ENCODE peak calls at places on chromosomes 2 and 18, in four cellular contexts. T is heart right ventricle, S is fibroblast of lung, A is heart left ventricle. H is an unnamed sample.

GRCh38 chr2:219951111-219951510 is 323.7 kb downstream of the SLC4A3 start:
- DNase-seq in T (no peak), S (no peak), A (no peak), H (no peak)

GRCh38 chr2:18762667-18763066 is 173.3 kb upstream of the NT5C1B start:
- DNase-seq in T (no peak), S (no peak), A (no peak), H (peak)

GRCh38 chr2:218418717-218419458 is at the start of gene VIL1:
- DNase-seq in T (no peak), S (no peak), A (no peak), H (no peak)

GRCh38 chr18:76687271-76688006 is 134.9 kb upstream of the ZNF236 start:
- DNase-seq in T (no peak), S (no peak), A (no peak), H (no peak)

GRCh38 chr2:48364100-48364499 is 165.9 kb upstream of the STON1 start:
- DNase-seq in T (no peak), S (no peak), A (no peak), H (no peak)

GRCh38 chr2:100610381-100610831 is 47.6 kb downstream of the PDCL3 start:
- DNase-seq in T (peak), S (peak), A (peak), H (peak)

GRCh38 chr2:210459925-210460862 is 16.4 kb downstream of the LANCL1 start:
- DNase-seq in T (no peak), S (no peak), A (no peak), H (no peak)

GRCh38 chr2:224922142-224922727 is 120.0 kb downstream of the DOCK10 start:
- DNase-seq in T (no peak), S (no peak), A (no peak), H (no peak)

GRCh38 chr2:133541797-133542196 is 26.5 kb downstream of the NCKAP5 start:
- DNase-seq in T (no peak), S (no peak), A (no peak), H (no peak)

GRCh38 chr2:57291209-57291608 is 755.4 kb upstream of the VRK2 start:
- DNase-seq in T (no peak), S (no peak), A (no peak), H (no peak)

GRCh38 chr2:240593703-240594451 is 7.3 kb downstream of the CAPN10 start:
- DNase-seq in T (peak), S (no peak), A (peak), H (no peak)

GRCh38 chr18:44937985-44938384 is 257.3 kb downstream of the SETBP1 start:
- DNase-seq in T (no peak), S (no peak), A (no peak), H (no peak)

GRCh38 chr2:40827371-40827770 is 375.5 kb upstream of the SLC8A1 start:
- DNase-seq in T (no peak), S (peak), A (no peak), H (no peak)

GRCh38 chr2:120403676-120404075 is 57.7 kb downstream of the INHBB start:
- DNase-seq in T (no peak), S (no peak), A (no peak), H (no peak)

GRCh38 chr18:55478301-55478660 is 109.7 kb downstream of the TCF4 start:
- DNase-seq in T (no peak), S (peak), A (no peak), H (peak)

GRCh38 chr2:150866431-150866830 is 379.0 kb upstream of the RND3 start:
- DNase-seq in T (no peak), S (peak), A (no peak), H (peak)

GRCh38 chr2:223488814-223489213 is 113.3 kb downstream of the SCG2 start:
- DNase-seq in T (no peak), S (peak), A (no peak), H (peak)

GRCh38 chr2:232018191-232018590 is 56.7 kb downstream of the DIS3L2 start:
- DNase-seq in T (no peak), S (peak), A (no peak), H (no peak)

GRCh38 chr2:224837558-224837957 is 121.4 kb upstream of the CCDC195 start:
- DNase-seq in T (peak), S (peak), A (peak), H (peak)

DNA sequence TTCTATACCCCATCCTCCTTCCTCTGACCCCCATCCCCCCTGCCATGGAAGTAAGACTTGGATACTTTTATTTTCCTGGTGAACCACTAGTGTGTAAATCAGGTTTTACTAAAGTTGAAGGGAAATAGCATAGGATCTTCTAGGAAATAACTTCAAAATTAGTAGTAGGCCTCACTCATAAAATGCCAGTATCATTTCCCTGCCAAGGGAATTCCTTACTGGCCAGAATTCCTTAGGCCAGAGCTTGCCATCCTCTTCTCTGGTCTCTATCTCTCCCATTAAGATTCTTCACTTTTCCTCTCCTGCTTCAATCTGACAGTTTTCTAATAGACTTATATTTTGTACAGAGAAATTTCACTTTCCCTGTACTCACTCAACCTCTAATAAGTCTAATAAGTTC is 322.8 kb upstream of the TANK start:
- DNase-seq in T (no peak), S (no peak), A (no peak), H (no peak)
- TF ChIP-seq CTCF in T (no peak), S (no peak), A (no peak), H (no peak)

GRCh38 chr2:105697781-105698449 is 46.8 kb upstream of the NCK2 start:
- DNase-seq in T (peak), S (no peak), A (peak), H (no peak)

GRCh38 chr2:105698820-105699219 is 45.9 kb upstream of the NCK2 start:
- DNase-seq in T (no peak), S (no peak), A (no peak), H (no peak)

DNA sequence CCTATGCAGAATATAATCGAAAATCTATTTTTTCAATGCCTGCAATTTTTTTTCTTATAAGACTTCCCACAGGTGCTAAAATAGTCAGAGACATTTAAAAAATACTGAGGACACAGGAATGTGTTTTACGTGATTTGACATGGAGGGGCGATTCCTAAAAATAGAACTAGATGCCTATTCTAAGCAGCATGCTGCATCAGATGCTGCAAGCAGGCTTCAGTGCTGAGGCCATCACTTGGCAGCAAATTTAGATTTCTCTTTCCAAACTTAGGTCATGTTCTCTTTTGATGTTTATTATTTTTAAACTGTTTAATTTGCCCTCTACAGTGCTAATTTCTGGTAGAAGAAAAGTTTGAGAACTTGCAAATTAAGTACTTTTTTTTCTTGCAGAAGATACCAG is 43.7 kb upstream of the NCK2 start:
- DNase-seq in T (no peak), S (no peak), A (no peak), H (no peak)
- TF ChIP-seq CTCF in T (no peak), S (no peak), A (no peak), H (no peak)

DNA sequence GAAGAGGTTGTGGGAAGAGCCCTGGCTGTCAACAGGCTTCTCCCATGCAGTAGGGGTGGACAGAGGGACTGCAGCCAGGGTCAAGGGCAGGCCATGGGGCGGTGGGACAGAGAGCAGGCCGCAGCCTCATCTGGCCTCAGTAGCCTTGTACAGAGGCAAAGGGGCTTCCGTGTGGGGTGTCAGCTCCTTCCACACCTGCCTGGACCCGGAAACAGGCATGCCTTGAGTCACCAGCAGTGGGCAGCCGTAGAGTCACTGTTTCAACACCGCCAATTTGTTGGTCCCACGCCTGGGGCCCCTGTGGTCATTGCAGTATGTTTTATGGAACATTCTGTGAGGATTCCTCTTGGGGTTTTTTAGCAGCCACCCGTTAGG is 173.0 kb downstream of the SMAD7 start:
- DNase-seq in T (no peak), S (peak), A (no peak), H (no peak)
- TF ChIP-seq CTCF in T (peak), S (no peak), A (peak), H (no peak)

DNA sequence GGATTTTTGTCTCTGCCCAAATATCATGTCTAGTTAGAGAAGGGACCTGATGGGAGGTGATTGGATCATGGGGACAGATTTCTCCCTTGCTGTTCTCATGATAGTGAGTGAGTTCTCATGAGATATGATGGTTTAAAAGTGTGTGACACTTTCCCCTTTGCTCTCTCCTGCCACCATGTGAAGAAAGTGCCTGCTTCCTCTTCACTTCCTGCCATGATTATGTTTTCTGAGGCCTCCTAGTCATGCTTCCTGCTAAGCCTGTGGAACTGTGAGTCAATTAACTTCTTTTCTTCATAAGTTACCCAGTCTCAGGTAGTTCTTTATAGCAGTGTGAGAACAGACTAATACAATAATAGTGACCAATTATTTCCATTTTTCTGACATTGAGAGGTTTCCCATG is 167.3 kb upstream of the CYRIA start:
- DNase-seq in T (no peak), S (no peak), A (no peak), H (no peak)
- TF ChIP-seq CTCF in T (no peak), S (no peak), A (no peak), H (no peak)

DNA sequence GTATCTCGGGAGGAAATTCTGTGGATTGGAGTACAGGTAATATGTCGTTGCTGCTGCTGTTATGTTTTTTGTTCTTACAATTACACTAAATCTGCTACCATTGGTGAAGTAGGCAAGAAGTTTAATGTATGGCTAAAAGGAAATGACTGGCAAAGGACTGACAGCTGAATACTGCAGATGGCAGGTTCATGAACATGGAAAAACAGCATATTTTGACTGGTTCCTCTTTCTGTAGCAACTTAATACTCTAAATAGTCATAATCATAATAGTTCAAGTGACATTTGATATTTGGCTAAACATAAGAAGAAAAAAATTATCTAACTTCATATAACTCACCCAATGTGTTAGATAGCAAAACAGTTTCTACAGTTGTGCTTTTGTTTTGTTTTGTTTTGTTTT is 84.5 kb upstream of the PGAP1 start:
- DNase-seq in T (no peak), S (no peak), A (no peak), H (no peak)
- TF ChIP-seq CTCF in T (no peak), S (no peak), A (no peak), H (no peak)

GRCh38 chr2:111618953-111619902 is 264.8 kb downstream of the ANAPC1 start:
- DNase-seq in T (no peak), S (peak), A (no peak), H (no peak)
- TF ChIP-seq CTCF in T (no peak), S (no peak), A (no peak), H (peak)